ENCODE peak calls at places on chromosomes 4 and X, in ten cellular contexts. Y, W, S, T, K, Q, D, G, J and O are unnamed samples.

GRCh38 chr4:22471999-22472434 is 43.8 kb downstream of the ADGRA3 start:
- DNase-seq in J (no peak), Q (no peak), S (no peak), Y (no peak), T (no peak), G (no peak), K (no peak), D (no peak), W (peak; percentile 10), O (no peak)

GRCh38 chr4:100651499-100652165 is 133.8 kb upstream of the EMCN start:
- DNase-seq in J (no peak), D (no peak), T (no peak), K (no peak), S (no peak), G (no peak), Y (no peak), W (no peak), Q (no peak), O (no peak)

GRCh38 chr4:62740296-62740695 is 1540.2 kb downstream of the ADGRL3 start:
- DNase-seq in G (no peak), W (no peak), S (no peak), T (no peak), J (no peak), D (no peak), K (no peak), Y (no peak), Q (no peak), O (no peak)

GRCh38 chr4:172830295-172830764 is 338.3 kb upstream of the GALNT7 start:
- DNase-seq in J (peak; percentile 13), Y (no peak), T (no peak), G (peak; percentile 48), W (peak; percentile 21), D (no peak), Q (peak; percentile 31), K (no peak), S (no peak), O (no peak)

GRCh38 chrX:137684591-137684990 is 118.7 kb downstream of the ZIC3 start:
- DNase-seq in T (no peak), Q (no peak), J (no peak), K (no peak), Y (no peak), W (no peak), G (no peak), D (no peak), S (no peak), O (no peak)

GRCh38 chr4:165360041-165360782 is 18.6 kb upstream of the CPE start:
- DNase-seq in T (no peak), Q (peak; percentile 36), J (no peak), D (no peak), K (no peak), Y (no peak), G (no peak), S (no peak), W (no peak), O (no peak)

GRCh38 chrX:67610282-67610681 is 66.5 kb downstream of the AR start:
- DNase-seq in G (no peak), J (no peak), Q (no peak), Y (no peak), T (no peak), S (no peak), D (no peak), K (no peak), W (no peak), O (no peak)

GRCh38 chr4:18611008-18611407 is 589.5 kb upstream of the LCORL start:
- DNase-seq in G (no peak), J (no peak), Q (no peak), S (no peak), D (no peak), Y (no peak), K (no peak), T (no peak), W (no peak), O (no peak)

GRCh38 chr4:10492486-10492885 is 35.3 kb upstream of the ZNF518B start:
- DNase-seq in W (no peak), Y (no peak), J (no peak), G (no peak), Q (no peak), T (no peak), K (no peak), D (no peak), S (no peak), O (no peak)

GRCh38 chr4:140291259-140291658 is 82.2 kb upstream of the SCOC start:
- DNase-seq in Y (no peak), T (no peak), Q (peak; percentile 32), J (no peak), S (no peak), W (peak; percentile 57), K (no peak), G (no peak), D (no peak), O (no peak)

GRCh38 chr4:140281828-140282227 is 91.6 kb upstream of the SCOC start:
- DNase-seq in S (no peak), T (no peak), W (peak; percentile 22), D (no peak), G (no peak), K (no peak), J (no peak), Q (peak; percentile 36), Y (no peak), O (no peak)

GRCh38 chr4:140284449-140284848 is 89.0 kb upstream of the SCOC start:
- DNase-seq in Y (no peak), D (no peak), T (no peak), G (no peak), W (no peak), J (no peak), S (no peak), Q (no peak), K (no peak), O (no peak)

GRCh38 chr4:140289486-140289885 is 84.0 kb upstream of the SCOC start:
- DNase-seq in K (no peak), W (no peak), S (no peak), G (no peak), D (no peak), Q (no peak), Y (no peak), J (no peak), T (no peak), O (no peak)

DNA sequence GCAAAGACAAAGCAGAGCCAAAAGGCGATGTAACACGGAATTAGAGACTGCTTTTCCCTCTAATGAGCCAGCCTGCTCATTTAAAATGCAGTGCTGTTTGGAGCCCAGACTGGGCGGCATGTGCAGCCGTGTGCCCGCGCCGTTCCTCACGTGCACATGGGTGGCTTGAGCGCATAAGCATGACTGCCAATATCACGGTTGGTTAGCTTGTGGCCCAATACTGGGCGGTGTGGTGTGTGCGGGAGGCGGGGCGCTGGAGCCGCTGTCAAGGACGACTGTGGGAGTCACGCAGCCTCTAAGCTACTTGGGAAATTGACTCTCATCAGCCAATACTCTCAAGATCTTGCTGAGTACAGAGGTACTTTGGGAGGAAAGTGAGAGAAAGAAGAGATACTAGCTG is 86.9 kb upstream of the SCOC start:
- DNase-seq in Q (no peak), Y (no peak), J (no peak), S (no peak), T (no peak), K (peak; percentile 60), G (no peak), W (no peak), D (peak; percentile 88), O (no peak)
- H3K4me3 ChIP-seq in Q (no peak overlapping the region), Y (no peak overlapping the region), J (no peak overlapping the region), S (peak overlapping the region; percentile 13), T (no peak overlapping the region), K (no peak overlapping the region), G (no peak overlapping the region), W (no peak overlapping the region), D (no peak overlapping the region), O (no peak overlapping the region)

DNA sequence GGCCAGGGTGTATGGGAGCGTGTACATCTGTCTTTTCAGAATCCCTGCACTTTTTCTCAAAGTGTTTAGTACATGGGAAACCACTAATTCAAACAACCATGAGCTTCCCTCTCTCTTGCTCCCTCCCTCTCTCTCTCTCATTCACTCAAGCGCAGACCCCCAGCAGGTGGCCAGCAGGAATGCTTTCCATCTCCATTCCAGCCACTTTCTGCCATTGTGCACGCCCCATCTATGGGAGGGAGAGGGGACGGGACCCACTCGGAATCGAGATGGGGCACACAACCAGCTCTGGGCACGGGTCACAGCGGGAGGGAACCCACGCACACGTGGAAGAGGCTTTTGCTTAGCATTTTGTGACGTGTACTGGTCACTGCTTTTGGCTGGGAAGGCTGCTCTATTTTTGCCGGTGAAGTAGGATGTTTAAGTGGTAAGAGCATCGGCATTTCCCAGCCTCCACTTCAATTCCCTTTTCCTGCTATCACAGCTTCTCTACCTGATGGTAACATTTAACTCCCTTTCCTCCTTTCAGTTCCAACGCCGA is 84.3 kb downstream of the IRF2 start:
- DNase-seq in W (no peak), K (no peak), T (no peak), Y (no peak), J (no peak), D (no peak), Q (no peak), S (no peak), G (no peak), O (no peak)
- H3K36me3 ChIP-seq in W (peaks cover 57% of the 10 kb centered on the region), K (peaks cover 74% of the 10 kb centered on the region), T (peaks cover 4% of the 10 kb centered on the region), Y (no peaks in the 10 kb centered on the region), J (no peaks in the 10 kb centered on the region), D (no peaks in the 10 kb centered on the region), Q (peaks cover 14% of the 10 kb centered on the region), S (peaks cover 52% of the 10 kb centered on the region), G (peaks cover 5% of the 10 kb centered on the region), O (no peaks in the 10 kb centered on the region)

DNA sequence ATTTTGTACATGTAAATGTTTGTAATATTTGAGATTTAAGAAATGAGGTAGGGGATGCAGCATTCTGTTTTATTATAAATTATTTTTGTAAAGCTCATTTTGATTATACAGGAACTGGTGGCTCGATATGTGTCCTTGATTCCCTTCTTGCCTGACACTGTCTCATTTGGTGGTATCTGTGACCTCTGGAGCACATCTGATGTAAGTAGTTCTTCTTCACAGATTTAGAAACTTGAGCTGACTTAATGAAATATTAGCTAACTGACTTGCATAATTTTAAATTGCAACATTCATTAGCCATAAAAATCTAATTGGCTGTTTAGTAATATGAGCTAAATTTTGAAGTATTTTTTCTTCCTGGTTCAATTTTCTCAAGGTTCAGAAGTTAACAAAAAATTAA is 69.1 kb downstream of the FBXL5 start:
- DNase-seq in Y (no peak), J (no peak), T (no peak), Q (peak; percentile 37), G (no peak), W (no peak), S (no peak), K (no peak), D (no peak), O (no peak)
- H3K4me1 ChIP-seq in Y (peaks cover 7% of the 10 kb centered on the region), J (no peaks in the 10 kb centered on the region), T (no peaks in the 10 kb centered on the region), Q (no peaks in the 10 kb centered on the region), G (no peaks in the 10 kb centered on the region), W (peaks cover 2% of the 10 kb centered on the region), S (no peaks in the 10 kb centered on the region), K (peaks cover 3% of the 10 kb centered on the region), D (peaks cover 17% of the 10 kb centered on the region), O (no peaks in the 10 kb centered on the region)

DNA sequence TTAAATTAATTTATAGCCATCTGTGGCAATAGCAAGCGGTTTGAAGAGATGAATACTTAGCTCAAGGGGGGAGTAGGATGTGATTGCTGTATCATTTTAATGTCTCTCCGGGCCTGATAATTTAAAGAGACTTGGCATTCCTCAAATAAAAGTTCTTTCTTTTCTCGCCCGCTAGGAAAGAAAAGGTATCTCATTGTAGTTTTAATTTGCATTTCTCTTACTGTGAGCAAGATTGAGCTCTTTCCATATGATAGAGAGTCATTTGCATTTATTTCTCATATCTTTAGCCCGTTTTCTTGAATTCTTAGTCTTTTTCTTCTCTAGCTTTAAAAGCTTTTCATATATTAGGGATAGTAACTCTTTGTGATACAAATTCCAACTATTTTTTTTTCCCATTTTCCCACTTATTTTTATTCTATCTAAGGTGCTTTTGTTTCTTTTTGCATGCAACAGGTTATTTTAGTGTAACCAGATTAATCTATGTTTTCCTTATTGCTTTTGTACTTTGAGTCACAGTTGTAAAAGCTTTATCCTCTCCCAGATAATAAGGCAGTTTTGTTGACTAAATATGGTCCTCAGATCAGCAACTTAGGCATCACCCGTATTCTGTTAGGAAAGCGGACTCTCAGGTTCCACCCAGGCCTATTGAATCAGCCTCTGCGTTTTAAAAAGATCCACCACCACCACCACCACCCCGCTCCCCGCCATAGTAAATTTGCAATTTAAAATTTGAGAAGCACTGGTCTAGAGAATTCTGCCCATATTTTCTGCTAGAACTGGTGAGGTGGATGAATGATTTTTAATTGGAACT is 58.7 kb upstream of the USP9X start:
- DNase-seq in Q (no peak), T (no peak), D (no peak), W (no peak), K (no peak), G (peak; percentile 21), J (no peak), Y (no peak), S (no peak), O (no peak)
- H3K4me3 ChIP-seq in Q (no peak overlapping the region), T (no peak overlapping the region), D (no peak overlapping the region), W (no peak overlapping the region), K (no peak overlapping the region), G (no peak overlapping the region), J (no peak overlapping the region), Y (no peak overlapping the region), S (no peak overlapping the region), O (no peak overlapping the region)